ENCODE peak calls at places on chromosomes 6 and 20, in ten cellular contexts. F is HFFc6, E is RWPE1, H is GM06990, Q is HCT116, P is fibroblast of pulmonary artery, G is lower leg skin, V is foreskin fibroblast, W is IMR-90, U is GM20000. L is an unnamed sample.

GRCh38 chr6:148952147-148953041 is 205.6 kb downstream of the UST start:
- DNase-seq in F (peak), E (no peak), H (no peak), Q (no peak), P (peak), G (no peak), V (no peak), W (peak), U (no peak), L (no peak)

GRCh38 chr20:6081236-6081635 is 27.4 kb upstream of the LRRN4 start:
- DNase-seq in F (peak), E (no peak), H (no peak), Q (no peak), P (peak), G (no peak), V (peak), W (peak), U (no peak), L (no peak)

GRCh38 chr6:112563368-112563767 is 216.2 kb downstream of the RFPL4B start:
- DNase-seq in F (peak), E (peak), H (no peak), Q (no peak), P (peak), G (no peak), V (peak), W (peak), U (no peak), L (no peak)

GRCh38 chr20:38748863-38749153 is 548 bp downstream of the ACTR5 start:
- DNase-seq in F (no peak), E (peak), H (no peak), Q (peak), P (no peak), G (peak), V (no peak), W (no peak), U (peak), L (peak)

GRCh38 chr20:62875419-62876355 is 14.1 kb upstream of the TCFL5 start:
- DNase-seq in F (peak), E (peak), H (no peak), Q (peak), P (peak), G (peak), V (peak), W (peak), U (no peak), L (no peak)

GRCh38 chr20:44616604-44616964 is 34.2 kb downstream of the PKIG start:
- DNase-seq in F (no peak), E (no peak), H (no peak), Q (no peak), P (no peak), G (no peak), V (no peak), W (no peak), U (no peak), L (no peak)

GRCh38 chr20:50418890-50419642 is 91.1 kb upstream of the PTPN1 start:
- DNase-seq in F (no peak), E (no peak), H (no peak), Q (no peak), P (no peak), G (no peak), V (no peak), W (no peak), U (no peak), L (no peak)

GRCh38 chr20:62066339-62066982 is 780 bp upstream of the TAF4 start:
- DNase-seq in F (no peak), E (peak), H (peak), Q (no peak), P (peak), G (no peak), V (peak), W (no peak), U (no peak), L (peak)

GRCh38 chr6:109662192-109662591 is 28.8 kb downstream of the AK9 start:
- DNase-seq in F (no peak), E (no peak), H (no peak), Q (no peak), P (no peak), G (no peak), V (peak), W (peak), U (no peak), L (no peak)

GRCh38 chr6:49370518-49370917 is 92.5 kb downstream of the MMUT start:
- DNase-seq in F (no peak), E (no peak), H (no peak), Q (no peak), P (no peak), G (no peak), V (no peak), W (no peak), U (no peak), L (no peak)

GRCh38 chr20:33506576-33506975 is 16.7 kb downstream of the CBFA2T2 start:
- DNase-seq in F (no peak), E (no peak), H (no peak), Q (no peak), P (no peak), G (no peak), V (peak), W (no peak), U (no peak), L (no peak)

GRCh38 chr6:138970856-138971425 is 17.1 kb downstream of the REPS1 start:
- DNase-seq in F (peak), E (peak), H (no peak), Q (peak), P (peak), G (no peak), V (peak), W (peak), U (no peak), L (no peak)

GRCh38 chr6:36241728-36242127 is 28.1 kb upstream of the PNPLA1 start:
- DNase-seq in F (no peak), E (no peak), H (peak), Q (no peak), P (peak), G (no peak), V (peak), W (peak), U (peak), L (no peak)

GRCh38 chr6:139531148-139531547 is 156.7 kb upstream of the CITED2 start:
- DNase-seq in F (no peak), E (no peak), H (no peak), Q (no peak), P (no peak), G (no peak), V (peak), W (peak), U (no peak), L (no peak)

GRCh38 chr20:4912380-4913142 is 88.7 kb downstream of the SLC23A2 start:
- DNase-seq in F (no peak), E (no peak), H (no peak), Q (no peak), P (no peak), G (no peak), V (no peak), W (no peak), U (no peak), L (no peak)

GRCh38 chr6:56940463-56940862 is 14.4 kb upstream of the BEND6 start:
- DNase-seq in F (no peak), E (no peak), H (no peak), Q (no peak), P (no peak), G (no peak), V (no peak), W (no peak), U (no peak), L (no peak)

GRCh38 chr20:42688576-42688975 is 501.1 kb downstream of the PTPRT start:
- DNase-seq in F (no peak), E (no peak), H (no peak), Q (no peak), P (no peak), G (no peak), V (no peak), W (no peak), U (no peak), L (no peak)

GRCh38 chr6:108127826-108128225 is 38.0 kb upstream of the NR2E1 start:
- DNase-seq in F (peak), E (no peak), H (no peak), Q (no peak), P (no peak), G (no peak), V (peak), W (no peak), U (no peak), L (no peak)

GRCh38 chr20:3724356-3724755 is 8.1 kb upstream of the HSPA12B start:
- DNase-seq in F (no peak), E (no peak), H (no peak), Q (no peak), P (no peak), G (no peak), V (no peak), W (no peak), U (no peak), L (no peak)

GRCh38 chr6:39387785-39388184 is 65.3 kb upstream of the KCNK16 start:
- DNase-seq in F (no peak), E (peak), H (no peak), Q (no peak), P (no peak), G (no peak), V (no peak), W (no peak), U (no peak), L (no peak)

GRCh38 chr20:48681882-48682426 is 145.8 kb downstream of the PREX1 start:
- DNase-seq in F (no peak), E (no peak), H (no peak), Q (no peak), P (no peak), G (no peak), V (no peak), W (no peak), U (no peak), L (no peak)

GRCh38 chr6:44224154-44224977 is 971 bp downstream of the SLC29A1 start:
- DNase-seq in F (peak), E (no peak), H (no peak), Q (no peak), P (no peak), G (no peak), V (peak), W (peak), U (peak), L (no peak)

GRCh38 chr6:16256781-16257180 is 18.4 kb downstream of the GMPR start:
- DNase-seq in F (no peak), E (no peak), H (no peak), Q (no peak), P (no peak), G (no peak), V (no peak), W (no peak), U (no peak), L (no peak)

GRCh38 chr20:32333988-32334885 is 23.9 kb upstream of the ASXL1 start:
- DNase-seq in F (no peak), E (no peak), H (peak), Q (no peak), P (peak), G (peak), V (no peak), W (no peak), U (peak), L (no peak)

GRCh38 chr20:57074386-57074785 is 192.1 kb downstream of the BMP7 start:
- DNase-seq in F (no peak), E (no peak), H (no peak), Q (no peak), P (no peak), G (no peak), V (no peak), W (no peak), U (no peak), L (no peak)

GRCh38 chr20:1401431-1401907 is 8.6 kb upstream of the FKBP1A start:
- DNase-seq in F (peak), E (no peak), H (no peak), Q (no peak), P (no peak), G (no peak), V (no peak), W (no peak), U (no peak), L (no peak)

GRCh38 chr20:24776755-24777271 is 172.3 kb upstream of the CST7 start:
- DNase-seq in F (no peak), E (no peak), H (no peak), Q (no peak), P (no peak), G (no peak), V (no peak), W (no peak), U (no peak), L (no peak)

GRCh38 chr6:118952683-118953082 is 17.7 kb upstream of the MCM9 start:
- DNase-seq in F (no peak), E (no peak), H (no peak), Q (no peak), P (no peak), G (no peak), V (no peak), W (no peak), U (no peak), L (no peak)

GRCh38 chr6:38459291-38459690 is 180.4 kb downstream of the BTBD9 start:
- DNase-seq in F (no peak), E (no peak), H (no peak), Q (no peak), P (peak), G (no peak), V (peak), W (peak), U (no peak), L (no peak)

GRCh38 chr6:167956983-167957492 is 40.4 kb upstream of the KIF25 start:
- DNase-seq in F (no peak), E (no peak), H (no peak), Q (no peak), P (no peak), G (no peak), V (peak), W (peak), U (no peak), L (no peak)

GRCh38 chr20:24842591-24843442 is 106.3 kb upstream of the CST7 start:
- DNase-seq in F (peak), E (no peak), H (peak), Q (no peak), P (peak), G (no peak), V (no peak), W (no peak), U (peak), L (peak)

GRCh38 chr6:71621918-71622519 is 264.3 kb upstream of the RIMS1 start:
- DNase-seq in F (no peak), E (peak), H (no peak), Q (peak), P (peak), G (no peak), V (no peak), W (peak), U (no peak), L (no peak)

GRCh38 chr20:64152906-64153305 is 11.3 kb upstream of the MYT1 start:
- DNase-seq in F (no peak), E (no peak), H (no peak), Q (no peak), P (no peak), G (no peak), V (no peak), W (no peak), U (no peak), L (no peak)

GRCh38 chr6:8064638-8065518 is 689 bp upstream of the BLOC1S5 start:
- DNase-seq in F (no peak), E (no peak), H (peak), Q (no peak), P (no peak), G (no peak), V (no peak), W (no peak), U (no peak), L (no peak)
- TF ChIP-seq CTCF in F (no peak), E (no peak), H (no peak), Q (no peak), P (no peak), G (no peak), V (no peak), W (no peak), U (no peak), L (no peak)

DNA sequence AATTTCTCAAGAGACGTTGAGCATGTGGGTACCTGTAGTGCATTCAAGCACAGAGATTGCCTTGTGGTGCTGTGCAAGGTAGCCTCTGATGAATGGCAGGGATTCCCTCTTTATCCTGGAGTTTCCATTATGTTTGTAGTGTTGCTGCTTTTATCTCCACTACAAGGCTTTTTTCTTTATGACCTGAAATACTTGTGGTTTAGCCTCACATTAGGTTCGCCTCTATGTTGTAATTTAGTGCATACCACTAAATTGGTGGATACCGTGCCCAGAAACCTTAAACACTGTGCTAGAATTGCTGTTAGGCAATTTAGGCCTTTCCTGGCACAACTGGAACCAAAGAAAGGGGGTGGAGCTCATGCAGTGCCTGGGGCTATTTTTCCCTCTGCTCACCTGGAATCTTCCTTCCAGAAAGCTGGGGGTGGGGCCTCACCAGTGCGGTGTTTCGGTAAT is 76.7 kb downstream of the NCOA7 start:
- DNase-seq in F (peak), E (peak), H (no peak), Q (peak), P (peak), G (peak), V (peak), W (peak), U (no peak), L (no peak)
- TF ChIP-seq CTCF in F (no peak), E (no peak), H (no peak), Q (no peak), P (no peak), G (no peak), V (no peak), W (no peak), U (no peak), L (no peak)

GRCh38 chr6:88246654-88247053 is 80.5 kb upstream of the CNR1 start:
- DNase-seq in F (no peak), E (no peak), H (no peak), Q (no peak), P (no peak), G (no peak), V (no peak), W (no peak), U (no peak), L (no peak)
- TF ChIP-seq CTCF in F (no peak), E (no peak), H (no peak), Q (no peak), P (no peak), G (no peak), V (no peak), W (no peak), U (no peak), L (no peak)

DNA sequence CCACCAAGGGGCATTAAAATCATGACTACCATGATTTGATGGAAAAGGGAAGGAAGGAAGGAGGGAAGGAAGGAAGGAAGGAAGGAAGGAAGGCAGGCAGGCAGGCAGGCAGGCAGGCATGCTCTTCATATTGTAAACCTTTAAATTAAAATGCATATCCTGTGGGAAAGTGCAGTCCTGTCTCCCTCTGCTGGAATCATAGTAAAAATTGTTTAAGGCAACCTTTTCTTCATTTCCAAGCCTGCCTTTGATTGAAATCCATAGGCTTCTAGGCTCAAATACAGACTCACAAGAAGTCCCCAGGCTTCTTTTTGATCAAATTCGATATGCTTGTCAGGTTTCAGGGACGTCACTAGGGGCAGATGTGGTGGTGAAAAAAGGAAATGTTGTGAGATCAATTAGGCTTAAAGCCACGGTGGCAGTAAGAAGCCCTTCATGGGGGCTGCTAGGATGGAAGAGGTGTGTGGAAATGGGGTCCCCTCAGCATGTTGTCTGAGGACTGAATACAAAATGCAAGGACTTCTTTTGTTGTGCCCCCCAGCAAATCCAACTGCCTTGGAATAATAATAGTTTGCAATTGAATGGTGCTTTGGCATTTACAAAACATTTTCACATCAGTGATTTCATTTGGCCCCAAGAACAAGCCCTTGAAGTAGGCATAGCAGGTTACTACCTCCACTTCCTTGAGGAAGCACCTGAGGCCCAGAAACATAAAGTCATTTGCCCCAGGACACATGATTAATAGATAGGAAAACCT is 25.6 kb upstream of the GABRR1 start:
- DNase-seq in F (peak), E (peak), H (no peak), Q (peak), P (peak), G (no peak), V (peak), W (peak), U (peak), L (peak)
- TF ChIP-seq CTCF in F (peak), E (peak), H (peak), Q (peak), P (peak), G (peak), V (peak), W (peak), U (no peak), L (peak)

DNA sequence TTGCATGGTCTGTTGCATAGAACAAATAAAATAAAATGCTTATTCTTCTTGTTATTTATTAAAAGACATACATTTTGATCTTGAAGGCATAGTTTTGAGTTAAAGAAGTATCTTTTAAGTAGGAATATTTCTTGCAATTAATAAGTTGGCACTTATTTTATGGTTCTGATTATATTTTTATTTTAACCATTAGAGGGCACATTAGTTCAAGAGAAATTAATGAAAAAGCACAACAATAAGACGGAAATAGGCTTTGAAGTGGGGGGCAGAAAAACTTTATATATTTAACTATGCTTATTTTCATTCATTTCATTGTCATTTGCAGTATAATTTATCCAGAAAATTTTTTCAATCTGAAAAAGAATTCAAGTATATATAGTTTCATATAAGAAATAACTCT is 44.2 kb upstream of the MAP3K7 start:
- DNase-seq in F (no peak), E (no peak), H (no peak), Q (no peak), P (no peak), G (no peak), V (no peak), W (no peak), U (no peak), L (no peak)
- TF ChIP-seq CTCF in F (peak), E (peak), H (no peak), Q (no peak), P (no peak), G (no peak), V (no peak), W (no peak), U (no peak), L (no peak)

DNA sequence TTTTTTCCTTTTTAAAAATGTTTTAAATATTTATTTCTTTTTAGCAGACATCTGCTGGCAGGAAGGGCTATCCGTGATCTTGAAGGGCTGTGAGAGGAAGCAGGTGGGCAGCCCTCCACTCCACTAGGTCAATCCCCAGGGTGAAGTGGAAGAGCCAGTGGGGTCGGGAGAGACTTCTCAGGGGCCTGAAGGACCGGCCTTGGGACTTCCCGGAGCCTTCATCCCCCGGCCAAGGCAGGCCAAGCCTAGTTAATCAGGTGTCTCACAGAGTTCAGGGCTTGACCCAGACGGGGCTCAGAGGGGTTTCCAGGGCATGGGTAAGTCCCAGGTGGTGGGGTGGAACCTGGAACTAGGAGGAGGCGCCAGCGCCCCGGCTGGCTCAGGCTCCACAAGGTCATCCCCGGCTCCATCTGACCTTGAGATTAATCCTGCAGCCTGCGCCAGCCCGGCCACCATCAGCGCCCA is 44.3 kb downstream of the MDFI start:
- DNase-seq in F (no peak), E (no peak), H (no peak), Q (no peak), P (no peak), G (no peak), V (no peak), W (no peak), U (peak), L (no peak)
- TF ChIP-seq CTCF in F (peak), E (peak), H (no peak), Q (no peak), P (no peak), G (no peak), V (no peak), W (no peak), U (no peak), L (no peak)